ENCODE peak calls at places on chromosome 11, in four cellular contexts. O, H, Q and K are unnamed samples.

GRCh38 chr11:75342231-75342918 is 9.1 kb downstream of the ARRB1 start:
- DNase-seq in O (no peak), H (no peak), Q (no peak), K (no peak)

GRCh38 chr11:13183094-13183825 is 94.3 kb upstream of the BMAL1 start:
- DNase-seq in O (no peak), H (peak), Q (no peak), K (peak)

GRCh38 chr11:133902506-133902905 is 54.3 kb downstream of the IGSF9B start:
- DNase-seq in O (no peak), H (no peak), Q (no peak), K (no peak)

GRCh38 chr11:125569913-125570621 is 790 bp downstream of the EI24 start:
- DNase-seq in O (no peak), H (no peak), Q (no peak), K (peak)

GRCh38 chr11:2295971-2296912 is 5.5 kb downstream of the C11orf21 start:
- DNase-seq in O (peak), H (no peak), Q (no peak), K (no peak)

GRCh38 chr11:64298966-64299846 is 952 bp upstream of the CATSPERZ start:
- DNase-seq in O (peak), H (no peak), Q (no peak), K (peak)

GRCh38 chr11:13207665-13208594 is 69.7 kb upstream of the BMAL1 start:
- DNase-seq in O (no peak), H (peak), Q (no peak), K (no peak)

GRCh38 chr11:1476946-1477736 is 9.4 kb downstream of the MOB2 start:
- DNase-seq in O (peak), H (no peak), Q (no peak), K (no peak)

GRCh38 chr11:17798253-17798652 is 63.7 kb downstream of the KCNC1 start:
- DNase-seq in O (no peak), H (no peak), Q (no peak), K (no peak)

GRCh38 chr11:8983552-8983951 is 19.3 kb upstream of the TMEM9B start:
- DNase-seq in O (no peak), H (no peak), Q (no peak), K (no peak)

GRCh38 chr11:12695221-12695794 is 21.1 kb downstream of the TEAD1 start:
- DNase-seq in O (no peak), H (no peak), Q (no peak), K (no peak)

GRCh38 chr11:76604652-76605241 is 65.8 kb downstream of the LRRC32 start:
- DNase-seq in O (peak), H (no peak), Q (no peak), K (no peak)

GRCh38 chr11:7967826-7968225 is 2.6 kb upstream of the NLRP10 start:
- DNase-seq in O (no peak), H (no peak), Q (no peak), K (no peak)

GRCh38 chr11:8807544-8808225 is 103.3 kb upstream of the AKIP1 start:
- DNase-seq in O (no peak), H (no peak), Q (no peak), K (no peak)

GRCh38 chr11:65386307-65387081 is at the start of gene FRMD8:
- DNase-seq in O (peak), H (peak), Q (peak), K (peak)

GRCh38 chr11:124670732-124671131 is 2.8 kb downstream of the SIAE start:
- DNase-seq in O (no peak), H (no peak), Q (no peak), K (no peak)

GRCh38 chr11:35145249-35145648 is 6.3 kb downstream of the CD44 start:
- DNase-seq in O (peak), H (peak), Q (no peak), K (no peak)

GRCh38 chr11:97717922-97718321 is 1302.8 kb upstream of the CNTN5 start:
- DNase-seq in O (peak), H (no peak), Q (no peak), K (no peak)

GRCh38 chr11:1521382-1522080 is 35.0 kb upstream of the MOB2 start:
- DNase-seq in O (no peak), H (no peak), Q (no peak), K (no peak)

GRCh38 chr11:64044730-64045386 is 9.1 kb downstream of the FLRT1 start:
- DNase-seq in O (no peak), H (no peak), Q (no peak), K (no peak)

GRCh38 chr11:7610393-7610792 is 62.9 kb downstream of the CYB5R2 start:
- DNase-seq in O (no peak), H (no peak), Q (no peak), K (no peak)

GRCh38 chr11:83472831-83473230 is 186.7 kb upstream of the CCDC90B start:
- DNase-seq in O (no peak), H (no peak), Q (no peak), K (no peak)

GRCh38 chr11:117554601-117555333 is 227.1 kb downstream of the CEP164 start:
- DNase-seq in O (no peak), H (no peak), Q (no peak), K (no peak)

GRCh38 chr11:12066056-12066798 is 44.2 kb upstream of the MICAL2 start:
- DNase-seq in O (no peak), H (peak), Q (no peak), K (no peak)

GRCh38 chr11:62787005-62787759 is at the start of gene TMEM179B:
- DNase-seq in O (peak), H (peak), Q (peak), K (peak)

GRCh38 chr11:62832346-62833234 is at the start of gene TEX54:
- DNase-seq in O (peak), H (peak), Q (no peak), K (no peak)

GRCh38 chr11:27158763-27159679 is 118.4 kb downstream of the BBOX1 start:
- DNase-seq in O (peak), H (peak), Q (no peak), K (peak)

GRCh38 chr11:19714093-19714386 is 1.4 kb downstream of the NAV2 start:
- DNase-seq in O (peak), H (peak), Q (no peak), K (peak)
- H3K27ac ChIP-seq in O (peak), H (peak), Q (no peak), K (no peak)

GRCh38 chr11:120548682-120549209 is 37.2 kb downstream of the GRIK4 start:
- DNase-seq in O (no peak), H (no peak), Q (no peak), K (no peak)

GRCh38 chr11:120546312-120547205 is 35.0 kb downstream of the GRIK4 start:
- DNase-seq in O (peak), H (peak), Q (no peak), K (peak)

GRCh38 chr11:120547301-120547700 is 35.8 kb downstream of the GRIK4 start:
- DNase-seq in O (no peak), H (no peak), Q (no peak), K (no peak)

GRCh38 chr11:120549346-120549745 is 37.8 kb downstream of the GRIK4 start:
- DNase-seq in O (no peak), H (no peak), Q (no peak), K (no peak)

GRCh38 chr11:120547871-120548681 is 36.5 kb downstream of the GRIK4 start:
- DNase-seq in O (peak), H (peak), Q (no peak), K (peak)
- H3K27ac ChIP-seq in O (peak), H (peak), Q (no peak), K (no peak)

GRCh38 chr11:69471329-69472052 is 10.0 kb upstream of the LINC01488 start:
- DNase-seq in O (peak), H (peak), Q (no peak), K (peak)

GRCh38 chr11:69470301-69470700 is 11.2 kb upstream of the LINC01488 start:
- DNase-seq in O (peak), H (no peak), Q (no peak), K (no peak)

GRCh38 chr11:69472053-69472765 is 9.3 kb upstream of the LINC01488 start:
- DNase-seq in O (peak), H (no peak), Q (no peak), K (no peak)

GRCh38 chr11:69468911-69469885 is 12.3 kb upstream of the LINC01488 start:
- DNase-seq in O (peak), H (no peak), Q (no peak), K (no peak)

DNA sequence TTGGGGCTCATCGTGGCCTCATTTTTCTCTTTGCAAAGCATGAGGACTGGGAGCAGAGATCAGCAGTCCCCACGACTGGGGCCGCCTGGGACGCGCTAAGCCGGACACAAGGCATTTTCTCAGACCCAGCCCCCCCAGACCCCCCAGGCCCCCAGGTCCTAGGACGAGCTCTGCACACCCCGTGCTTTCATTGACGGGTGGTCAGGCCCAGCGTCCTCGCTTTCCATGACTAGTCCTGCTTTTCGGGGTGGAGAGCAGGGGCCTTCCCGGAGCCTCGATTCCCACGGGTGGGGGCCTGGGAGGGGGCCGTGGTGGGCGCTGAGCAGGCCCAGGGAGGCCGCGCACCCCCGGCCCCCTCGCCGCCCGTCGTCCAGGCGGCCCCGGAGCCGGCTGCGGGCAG is 10.7 kb upstream of the LINC01488 start:
- DNase-seq in O (peak), H (no peak), Q (no peak), K (no peak)
- H3K27ac ChIP-seq in O (no peak), H (no peak), Q (no peak), K (peak)

GRCh38 chr11:34067383-34068065 is 16.0 kb downstream of the CAPRIN1 start:
- DNase-seq in O (no peak), H (no peak), Q (no peak), K (no peak)
- H3K27ac ChIP-seq in O (no peak), H (no peak), Q (no peak), K (no peak)